ENCODE peak calls at places on chromosomes 4 and X, in seven cellular contexts. J is glomerular endothelial cell; K is bronchial epithelial cell; I is activated CD8-positive, alpha-beta memory T cell treated with anti-CD3 and anti-CD28 coated beads for 48 hours; G is AG04449; U is NCI-H2171; Z is EL. V is an unnamed sample.

GRCh38 chr4:149140841-149141240 is 674.8 kb downstream of the IQCM start:
- DNase-seq in K (no peak), Z (peak; percentile 4), J (no peak), G (no peak), I (no peak), U (no peak), V (no peak)

GRCh38 chr4:147828361-147828760 is 96.5 kb downstream of the ARHGAP10 start:
- DNase-seq in Z (peak; percentile 64), J (no peak), K (peak; percentile 75), I (no peak), U (no peak), G (no peak), V (no peak)

GRCh38 chr4:106315476-106315967 is 487 bp downstream of the TBCK start:
- DNase-seq in U (no peak), K (peak; percentile 98), I (peak; percentile 29), J (no peak), G (no peak), Z (peak; percentile 52), V (peak; percentile 34)

GRCh38 chrX:66110112-66110511 is 53.9 kb upstream of the HEPH start:
- DNase-seq in G (no peak), U (peak; percentile 0), J (no peak), Z (peak; percentile 8), K (peak; percentile 23), I (no peak), V (peak; percentile 13)

GRCh38 chrX:11423362-11423818 is 130.2 kb downstream of the AMELX start:
- DNase-seq in U (no peak), K (peak; percentile 7), J (no peak), G (no peak), Z (peak; percentile 78), I (no peak), V (peak; percentile 26)

GRCh38 chr4:73396993-73397972 is 6.8 kb upstream of the ALB start:
- DNase-seq in I (no peak), J (no peak), K (no peak), G (no peak), Z (no peak), U (no peak), V (no peak)

GRCh38 chrX:77668391-77669237 is 117.4 kb downstream of the ATRX start:
- DNase-seq in I (no peak), J (peak; percentile 47), G (no peak), Z (peak; percentile 41), K (peak; percentile 79), U (no peak), V (peak; percentile 71)

GRCh38 chrX:28520786-28521185 is 66.5 kb upstream of the IL1RAPL1 start:
- DNase-seq in Z (no peak), U (no peak), J (no peak), I (no peak), G (no peak), K (peak; percentile 10), V (no peak)

GRCh38 chrX:9566150-9566621 is 101.3 kb downstream of the TBL1X start:
- DNase-seq in I (no peak), Z (peak; percentile 88), K (peak; percentile 70), U (no peak), J (peak; percentile 22), G (peak; percentile 45), V (peak; percentile 61)

GRCh38 chrX:10259716-10260115 is 102.9 kb downstream of the CLCN4 start:
- DNase-seq in G (no peak), I (no peak), U (no peak), J (no peak), K (no peak), Z (peak; percentile 65), V (no peak)

GRCh38 chr4:176333076-176333475 is 13.3 kb downstream of the SPCS3 start:
- DNase-seq in G (no peak), K (no peak), Z (no peak), J (no peak), U (no peak), I (no peak), V (no peak)

V was measured in dermis microvascular lymphatic vessel endothelial cell.